ENCODE peak calls at places on chromosomes 5 and 9, in four cellular contexts. One of them, this sample, is unnamed.

GRCh38 chr9:128190516-128191405 is 611 bp downstream of the CIZ1 start:
- DNase-seq in skeletal muscle cell: no peak
- DNase-seq in stimulated activated CD8-positive, alpha-beta memory T cell treated with anti-CD3 and anti-CD28 coated beads, Interleukin-12 subunit alpha, Interleukin-12 subunit beta, amount 100 ng/mL, for 1 hour: peak; percentile 16
- DNase-seq in Jurkat, Clone E6-1: no peak
- DNase-seq in this sample: no peak

GRCh38 chr5:170522211-170523128 is 18.6 kb downstream of the KCNIP1 start:
- DNase-seq in skeletal muscle cell: peak; percentile 25
- DNase-seq in stimulated activated CD8-positive, alpha-beta memory T cell treated with anti-CD3 and anti-CD28 coated beads, Interleukin-12 subunit alpha, Interleukin-12 subunit beta, amount 100 ng/mL, for 1 hour: no peak
- DNase-seq in Jurkat, Clone E6-1: no peak
- DNase-seq in this sample: no peak

GRCh38 chr5:171309276-171309525 is 153 bp downstream of the TLX3 start:
- DNase-seq in skeletal muscle cell: no peak
- DNase-seq in stimulated activated CD8-positive, alpha-beta memory T cell treated with anti-CD3 and anti-CD28 coated beads, Interleukin-12 subunit alpha, Interleukin-12 subunit beta, amount 100 ng/mL, for 1 hour: no peak
- DNase-seq in Jurkat, Clone E6-1: no peak
- DNase-seq in this sample: no peak

GRCh38 chr5:87231037-87231808 is 36.5 kb upstream of the RASA1 start:
- DNase-seq in skeletal muscle cell: no peak
- DNase-seq in stimulated activated CD8-positive, alpha-beta memory T cell treated with anti-CD3 and anti-CD28 coated beads, Interleukin-12 subunit alpha, Interleukin-12 subunit beta, amount 100 ng/mL, for 1 hour: no peak
- DNase-seq in Jurkat, Clone E6-1: peak; percentile 3
- DNase-seq in this sample: no peak

GRCh38 chr5:91382530-91383026 is 539 bp downstream of the ARRDC3 start:
- DNase-seq in skeletal muscle cell: no peak
- DNase-seq in stimulated activated CD8-positive, alpha-beta memory T cell treated with anti-CD3 and anti-CD28 coated beads, Interleukin-12 subunit alpha, Interleukin-12 subunit beta, amount 100 ng/mL, for 1 hour: no peak
- DNase-seq in Jurkat, Clone E6-1: peak; percentile 58
- DNase-seq in this sample: no peak

GRCh38 chr9:98374385-98375051 is 119.1 kb upstream of the TBC1D2 start:
- DNase-seq in skeletal muscle cell: peak; percentile 70
- DNase-seq in stimulated activated CD8-positive, alpha-beta memory T cell treated with anti-CD3 and anti-CD28 coated beads, Interleukin-12 subunit alpha, Interleukin-12 subunit beta, amount 100 ng/mL, for 1 hour: no peak
- DNase-seq in Jurkat, Clone E6-1: no peak
- DNase-seq in this sample: peak; percentile 29

GRCh38 chr5:22557251-22557650 is 295.9 kb downstream of the CDH12 start:
- DNase-seq in skeletal muscle cell: no peak
- DNase-seq in stimulated activated CD8-positive, alpha-beta memory T cell treated with anti-CD3 and anti-CD28 coated beads, Interleukin-12 subunit alpha, Interleukin-12 subunit beta, amount 100 ng/mL, for 1 hour: no peak
- DNase-seq in Jurkat, Clone E6-1: no peak
- DNase-seq in this sample: no peak

GRCh38 chr5:177416334-177416733 is 7.0 kb upstream of the F12 start:
- DNase-seq in skeletal muscle cell: no peak
- DNase-seq in stimulated activated CD8-positive, alpha-beta memory T cell treated with anti-CD3 and anti-CD28 coated beads, Interleukin-12 subunit alpha, Interleukin-12 subunit beta, amount 100 ng/mL, for 1 hour: no peak
- DNase-seq in Jurkat, Clone E6-1: no peak
- DNase-seq in this sample: no peak

GRCh38 chr5:3190930-3191329 is 404.7 kb upstream of the IRX1 start:
- DNase-seq in skeletal muscle cell: no peak
- DNase-seq in stimulated activated CD8-positive, alpha-beta memory T cell treated with anti-CD3 and anti-CD28 coated beads, Interleukin-12 subunit alpha, Interleukin-12 subunit beta, amount 100 ng/mL, for 1 hour: no peak
- DNase-seq in Jurkat, Clone E6-1: no peak
- DNase-seq in this sample: no peak